ENCODE peak calls at places on chromosomes 7 and 10, in eight cellular contexts. One of them, this sample, is unnamed.

GRCh38 chr7:107659666-107660065 is 962 bp upstream of the SLC26A4 start:
- DNase-seq in sigmoid colon: no peak
- DNase-seq in SK-N-SH: no peak
- DNase-seq in tibial nerve: no peak
- DNase-seq in H1: no peak
- DNase-seq in GM12878: no peak
- DNase-seq in ovary: no peak
- DNase-seq in transverse colon: no peak
- DNase-seq in this sample: no peak

GRCh38 chr10:103855424-103855823 is at the start of gene SH3PXD2A:
- DNase-seq in sigmoid colon: peak; percentile 73
- DNase-seq in SK-N-SH: peak; percentile 94
- DNase-seq in tibial nerve: no peak
- DNase-seq in H1: peak; percentile 78
- DNase-seq in GM12878: no peak
- DNase-seq in ovary: peak; percentile 75
- DNase-seq in transverse colon: peak; percentile 57
- DNase-seq in this sample: no peak

GRCh38 chr10:110534571-110534970 is 32.9 kb upstream of the SMC3 start:
- DNase-seq in sigmoid colon: no peak
- DNase-seq in SK-N-SH: no peak
- DNase-seq in tibial nerve: no peak
- DNase-seq in H1: no peak
- DNase-seq in GM12878: no peak
- DNase-seq in ovary: no peak
- DNase-seq in transverse colon: no peak
- DNase-seq in this sample: no peak

GRCh38 chr10:80501381-80501912 is 36.3 kb upstream of the SH2D4B start:
- DNase-seq in sigmoid colon: no peak
- DNase-seq in SK-N-SH: no peak
- DNase-seq in tibial nerve: no peak
- DNase-seq in H1: no peak
- DNase-seq in GM12878: no peak
- DNase-seq in ovary: no peak
- DNase-seq in transverse colon: no peak
- DNase-seq in this sample: no peak

GRCh38 chr7:136166521-136166920 is 189.4 kb upstream of the MTPN start:
- DNase-seq in sigmoid colon: no peak
- DNase-seq in SK-N-SH: no peak
- DNase-seq in tibial nerve: no peak
- DNase-seq in H1: no peak
- DNase-seq in GM12878: no peak
- DNase-seq in ovary: no peak
- DNase-seq in transverse colon: no peak
- DNase-seq in this sample: no peak

GRCh38 chr7:137940656-137941518 is 61.0 kb downstream of the CREB3L2 start:
- DNase-seq in sigmoid colon: no peak
- DNase-seq in SK-N-SH: no peak
- DNase-seq in tibial nerve: no peak
- DNase-seq in H1: no peak
- DNase-seq in GM12878: no peak
- DNase-seq in ovary: no peak
- DNase-seq in transverse colon: peak; percentile 25
- DNase-seq in this sample: no peak

GRCh38 chr10:119377905-119378736 is 164.4 kb downstream of the RGS10 start:
- DNase-seq in sigmoid colon: no peak
- DNase-seq in SK-N-SH: peak; percentile 57
- DNase-seq in tibial nerve: no peak
- DNase-seq in H1: no peak
- DNase-seq in GM12878: no peak
- DNase-seq in ovary: peak; percentile 56
- DNase-seq in transverse colon: no peak
- DNase-seq in this sample: no peak

GRCh38 chr7:108836246-108836645 is 266.6 kb downstream of the DNAJB9 start:
- DNase-seq in sigmoid colon: no peak
- DNase-seq in SK-N-SH: no peak
- DNase-seq in tibial nerve: no peak
- DNase-seq in H1: no peak
- DNase-seq in GM12878: no peak
- DNase-seq in ovary: no peak
- DNase-seq in transverse colon: no peak
- DNase-seq in this sample: no peak

GRCh38 chr10:43237631-43238446 is 29.0 kb downstream of the RASGEF1A start:
- DNase-seq in sigmoid colon: peak; percentile 46
- DNase-seq in SK-N-SH: no peak
- DNase-seq in tibial nerve: no peak
- DNase-seq in H1: no peak
- DNase-seq in GM12878: no peak
- DNase-seq in ovary: no peak
- DNase-seq in transverse colon: peak; percentile 2
- DNase-seq in this sample: no peak

GRCh38 chr10:46247181-46247475 is 39.7 kb upstream of the ANTXRL start:
- DNase-seq in sigmoid colon: no peak
- DNase-seq in SK-N-SH: no peak
- DNase-seq in tibial nerve: no peak
- DNase-seq in H1: no peak
- DNase-seq in GM12878: no peak
- DNase-seq in ovary: no peak
- DNase-seq in transverse colon: no peak
- DNase-seq in this sample: no peak

GRCh38 chr7:114720725-114721124 is 201.2 kb upstream of the MDFIC start:
- DNase-seq in sigmoid colon: no peak
- DNase-seq in SK-N-SH: no peak
- DNase-seq in tibial nerve: no peak
- DNase-seq in H1: no peak
- DNase-seq in GM12878: no peak
- DNase-seq in ovary: no peak
- DNase-seq in transverse colon: no peak
- DNase-seq in this sample: no peak

DNA sequence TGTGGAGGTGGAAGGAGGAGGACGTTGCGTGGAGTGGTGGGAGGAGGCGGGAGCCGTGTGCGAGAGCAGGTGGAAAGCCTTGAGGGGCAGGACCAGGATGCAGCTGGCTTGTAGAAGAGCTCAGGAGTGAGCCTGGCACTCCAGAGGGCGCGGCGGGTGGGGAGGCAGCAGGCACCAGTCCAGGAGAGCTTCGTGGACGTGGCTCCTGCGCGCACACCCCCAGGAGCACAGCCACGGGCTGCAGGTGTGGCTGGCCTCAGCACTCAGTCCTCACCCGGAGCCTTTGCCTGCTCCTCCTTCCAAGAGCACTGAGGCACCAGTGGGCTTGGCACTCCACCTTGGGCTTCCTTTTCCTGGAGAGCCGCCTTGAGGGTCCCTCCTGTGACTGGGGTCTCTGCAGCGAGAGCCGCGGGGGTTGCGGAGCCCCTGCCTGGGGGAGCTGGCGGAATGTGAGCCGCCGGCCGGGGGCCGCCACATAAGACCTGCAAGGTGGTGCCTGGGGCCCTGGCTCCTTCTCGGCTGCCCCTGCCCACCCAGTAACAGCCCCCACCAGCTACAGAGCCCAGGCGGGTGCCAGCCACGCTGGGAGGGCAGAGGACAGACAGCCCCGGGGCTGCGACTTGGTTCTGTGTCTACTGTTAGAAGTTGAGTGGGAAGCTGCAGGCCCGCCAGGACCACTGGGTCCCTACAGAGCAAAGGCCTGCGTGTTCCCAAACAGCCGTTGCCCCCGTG is 11.1 kb downstream of the MAFK start:
- DNase-seq in sigmoid colon: peak; percentile 65
- DNase-seq in SK-N-SH: no peak
- DNase-seq in tibial nerve: no peak
- DNase-seq in H1: no peak
- DNase-seq in GM12878: no peak
- DNase-seq in ovary: no peak
- DNase-seq in transverse colon: no peak
- DNase-seq in this sample: no peak
- TF ChIP-seq EP300 in sigmoid colon: no peak
- TF ChIP-seq EP300 in SK-N-SH: no peak
- TF ChIP-seq EP300 in tibial nerve: no peak
- TF ChIP-seq EP300 in H1: no peak
- TF ChIP-seq EP300 in GM12878: no peak
- TF ChIP-seq EP300 in ovary: no peak
- TF ChIP-seq EP300 in transverse colon: no peak
- TF ChIP-seq EP300 in this sample: no peak

GRCh38 chr7:42104694-42105093 is 132.3 kb downstream of the GLI3 start:
- DNase-seq in sigmoid colon: no peak
- DNase-seq in SK-N-SH: no peak
- DNase-seq in tibial nerve: no peak
- DNase-seq in H1: no peak
- DNase-seq in GM12878: no peak
- DNase-seq in ovary: no peak
- DNase-seq in transverse colon: no peak
- DNase-seq in this sample: no peak

GRCh38 chr7:42105541-42106349 is 131.3 kb downstream of the GLI3 start:
- DNase-seq in sigmoid colon: no peak
- DNase-seq in SK-N-SH: no peak
- DNase-seq in tibial nerve: no peak
- DNase-seq in H1: no peak
- DNase-seq in GM12878: no peak
- DNase-seq in ovary: no peak
- DNase-seq in transverse colon: no peak
- DNase-seq in this sample: no peak

GRCh38 chr7:42106562-42106961 is 130.4 kb downstream of the GLI3 start:
- DNase-seq in sigmoid colon: no peak
- DNase-seq in SK-N-SH: no peak
- DNase-seq in tibial nerve: no peak
- DNase-seq in H1: peak; percentile 8
- DNase-seq in GM12878: no peak
- DNase-seq in ovary: no peak
- DNase-seq in transverse colon: no peak
- DNase-seq in this sample: no peak

GRCh38 chr7:42108803-42109528 is 128.0 kb downstream of the GLI3 start:
- DNase-seq in sigmoid colon: no peak
- DNase-seq in SK-N-SH: no peak
- DNase-seq in tibial nerve: no peak
- DNase-seq in H1: no peak
- DNase-seq in GM12878: no peak
- DNase-seq in ovary: no peak
- DNase-seq in transverse colon: no peak
- DNase-seq in this sample: no peak

GRCh38 chr7:42107484-42107883 is 129.5 kb downstream of the GLI3 start:
- DNase-seq in sigmoid colon: no peak
- DNase-seq in SK-N-SH: no peak
- DNase-seq in tibial nerve: no peak
- DNase-seq in H1: no peak
- DNase-seq in GM12878: no peak
- DNase-seq in ovary: no peak
- DNase-seq in transverse colon: no peak
- DNase-seq in this sample: no peak
- H3K4me3 ChIP-seq in sigmoid colon: no peak overlapping the region
- H3K4me3 ChIP-seq in SK-N-SH: no peak overlapping the region
- H3K4me3 ChIP-seq in tibial nerve: no peak overlapping the region
- H3K4me3 ChIP-seq in H1: no peak overlapping the region
- H3K4me3 ChIP-seq in GM12878: no peak overlapping the region
- H3K4me3 ChIP-seq in ovary: no peak overlapping the region
- H3K4me3 ChIP-seq in transverse colon: no peak overlapping the region
- H3K4me3 ChIP-seq in this sample: no peak overlapping the region

GRCh38 chr10:7400068-7400824 is 10.6 kb downstream of the SFMBT2 start:
- DNase-seq in sigmoid colon: no peak
- DNase-seq in SK-N-SH: peak; percentile 55
- DNase-seq in tibial nerve: no peak
- DNase-seq in H1: no peak
- DNase-seq in GM12878: no peak
- DNase-seq in ovary: no peak
- DNase-seq in transverse colon: no peak
- DNase-seq in this sample: no peak

GRCh38 chr10:7399533-7399932 is 11.3 kb downstream of the SFMBT2 start:
- DNase-seq in sigmoid colon: no peak
- DNase-seq in SK-N-SH: no peak
- DNase-seq in tibial nerve: no peak
- DNase-seq in H1: no peak
- DNase-seq in GM12878: no peak
- DNase-seq in ovary: no peak
- DNase-seq in transverse colon: no peak
- DNase-seq in this sample: no peak

GRCh38 chr10:7401156-7401555 is 9.7 kb downstream of the SFMBT2 start:
- DNase-seq in sigmoid colon: no peak
- DNase-seq in SK-N-SH: no peak
- DNase-seq in tibial nerve: no peak
- DNase-seq in H1: no peak
- DNase-seq in GM12878: no peak
- DNase-seq in ovary: no peak
- DNase-seq in transverse colon: no peak
- DNase-seq in this sample: no peak

GRCh38 chr10:7397049-7397448 is 13.8 kb downstream of the SFMBT2 start:
- DNase-seq in sigmoid colon: no peak
- DNase-seq in SK-N-SH: no peak
- DNase-seq in tibial nerve: no peak
- DNase-seq in H1: no peak
- DNase-seq in GM12878: no peak
- DNase-seq in ovary: no peak
- DNase-seq in transverse colon: no peak
- DNase-seq in this sample: no peak

DNA sequence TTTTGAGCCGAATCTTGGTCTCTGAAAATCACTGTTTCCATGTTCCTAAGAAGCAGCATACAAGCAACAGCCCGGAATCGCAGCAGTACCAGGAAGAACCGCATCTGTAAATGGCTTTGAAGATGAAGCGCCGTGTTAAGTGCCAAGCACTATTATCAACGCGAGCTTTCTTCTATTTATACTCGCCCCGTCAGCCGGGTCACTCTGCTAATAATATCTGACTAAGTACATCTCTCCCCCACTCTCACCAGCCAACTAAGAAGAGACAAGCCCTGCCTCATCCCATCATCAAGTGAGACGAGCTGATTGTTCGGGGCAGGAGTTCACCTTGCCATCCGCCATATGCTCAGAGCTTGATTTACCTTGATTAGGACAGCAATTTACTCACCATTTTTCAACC is 13.2 kb downstream of the SFMBT2 start:
- DNase-seq in sigmoid colon: no peak
- DNase-seq in SK-N-SH: no peak
- DNase-seq in tibial nerve: no peak
- DNase-seq in H1: no peak
- DNase-seq in GM12878: no peak
- DNase-seq in ovary: no peak
- DNase-seq in transverse colon: no peak
- DNase-seq in this sample: no peak
- TF ChIP-seq EP300 in sigmoid colon: no peak
- TF ChIP-seq EP300 in SK-N-SH: no peak
- TF ChIP-seq EP300 in tibial nerve: no peak
- TF ChIP-seq EP300 in H1: no peak
- TF ChIP-seq EP300 in GM12878: no peak
- TF ChIP-seq EP300 in ovary: no peak
- TF ChIP-seq EP300 in transverse colon: no peak
- TF ChIP-seq EP300 in this sample: no peak

DNA sequence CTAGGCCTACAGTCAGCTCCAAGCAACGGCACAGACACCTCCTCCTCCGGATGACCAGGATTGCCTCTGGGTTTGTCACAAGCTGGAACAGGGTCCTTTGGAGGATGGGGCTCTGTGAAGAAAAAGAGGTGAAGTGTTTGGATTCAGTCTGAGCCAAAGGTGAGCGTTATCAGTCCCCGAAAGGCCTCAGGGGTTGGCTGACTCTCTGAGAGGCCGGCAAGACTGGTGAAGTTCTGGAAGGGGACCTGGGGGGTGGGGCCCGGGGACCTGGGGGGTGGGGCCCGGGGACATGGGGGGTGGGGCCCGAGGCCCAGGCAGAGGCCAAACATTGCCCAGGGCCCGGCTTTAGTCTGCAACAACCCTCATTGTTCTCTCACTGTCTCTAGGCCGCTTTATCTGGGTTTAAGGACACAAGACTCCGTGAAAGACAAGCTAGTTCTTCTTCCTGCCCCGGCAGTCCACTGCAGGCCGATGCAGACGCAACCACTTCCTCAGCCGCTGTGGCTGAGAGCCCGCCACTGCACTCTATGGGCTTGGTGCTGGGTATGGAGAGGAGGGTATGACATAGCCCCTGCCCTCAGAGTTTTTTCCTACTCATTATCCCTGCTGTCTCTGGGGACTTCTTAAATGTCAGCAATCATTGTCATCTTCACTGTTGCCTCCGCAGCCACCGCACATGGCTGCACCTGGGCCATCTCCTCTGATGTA is 27.4 kb upstream of the PSAP start:
- DNase-seq in sigmoid colon: no peak
- DNase-seq in SK-N-SH: no peak
- DNase-seq in tibial nerve: no peak
- DNase-seq in H1: no peak
- DNase-seq in GM12878: no peak
- DNase-seq in ovary: no peak
- DNase-seq in transverse colon: no peak
- DNase-seq in this sample: no peak
- H3K4me3 ChIP-seq in sigmoid colon: no peak overlapping the region
- H3K4me3 ChIP-seq in SK-N-SH: no peak overlapping the region
- H3K4me3 ChIP-seq in tibial nerve: no peak overlapping the region
- H3K4me3 ChIP-seq in H1: no peak overlapping the region
- H3K4me3 ChIP-seq in GM12878: no peak overlapping the region
- H3K4me3 ChIP-seq in ovary: no peak overlapping the region
- H3K4me3 ChIP-seq in transverse colon: no peak overlapping the region
- H3K4me3 ChIP-seq in this sample: no peak overlapping the region

This sample was measured in esophagus muscularis mucosa.